ENCODE peak calls at places on chromosomes 4 and X, in six cellular contexts. One of them, this sample, is unnamed.

GRCh38 chr4:161254375-161254774 is 909.4 kb downstream of the FSTL5 start:
- DNase-seq in CD8-positive, alpha-beta memory T cell: no peak
- DNase-seq in mammary epithelial cell: no peak
- DNase-seq in fibroblast of pulmonary artery: no peak
- DNase-seq in epithelial cell of esophagus: peak
- DNase-seq in upper lobe of left lung: no peak
- DNase-seq in this sample: no peak

GRCh38 chr4:84493092-84493850 is 5.8 kb downstream of the NKX6-1 start:
- DNase-seq in CD8-positive, alpha-beta memory T cell: no peak
- DNase-seq in mammary epithelial cell: no peak
- DNase-seq in fibroblast of pulmonary artery: peak
- DNase-seq in epithelial cell of esophagus: no peak
- DNase-seq in upper lobe of left lung: no peak
- DNase-seq in this sample: no peak

GRCh38 chr4:42555828-42556227 is 101.1 kb downstream of the ATP8A1 start:
- DNase-seq in CD8-positive, alpha-beta memory T cell: no peak
- DNase-seq in mammary epithelial cell: peak
- DNase-seq in fibroblast of pulmonary artery: peak
- DNase-seq in epithelial cell of esophagus: peak
- DNase-seq in upper lobe of left lung: no peak
- DNase-seq in this sample: no peak

GRCh38 chr4:182246401-182247205 is 3.4 kb downstream of the TENM3 start:
- DNase-seq in CD8-positive, alpha-beta memory T cell: no peak
- DNase-seq in mammary epithelial cell: peak
- DNase-seq in fibroblast of pulmonary artery: peak
- DNase-seq in epithelial cell of esophagus: peak
- DNase-seq in upper lobe of left lung: no peak
- DNase-seq in this sample: no peak

GRCh38 chr4:100962698-100963097 is 384.6 kb downstream of the PPP3CA start:
- DNase-seq in CD8-positive, alpha-beta memory T cell: no peak
- DNase-seq in mammary epithelial cell: no peak
- DNase-seq in fibroblast of pulmonary artery: no peak
- DNase-seq in epithelial cell of esophagus: no peak
- DNase-seq in upper lobe of left lung: no peak
- DNase-seq in this sample: no peak

GRCh38 chr4:120870279-120870673 is 52.2 kb downstream of the PRDM5 start:
- DNase-seq in CD8-positive, alpha-beta memory T cell: no peak
- DNase-seq in mammary epithelial cell: no peak
- DNase-seq in fibroblast of pulmonary artery: no peak
- DNase-seq in epithelial cell of esophagus: no peak
- DNase-seq in upper lobe of left lung: no peak
- DNase-seq in this sample: no peak

GRCh38 chrX:39508300-39508692 is 589.5 kb downstream of the BCOR start:
- DNase-seq in CD8-positive, alpha-beta memory T cell: no peak
- DNase-seq in mammary epithelial cell: no peak
- DNase-seq in fibroblast of pulmonary artery: no peak
- DNase-seq in epithelial cell of esophagus: no peak
- DNase-seq in upper lobe of left lung: no peak
- DNase-seq in this sample: no peak

GRCh38 chr4:83356899-83357661 is 22.4 kb upstream of the HPSE start:
- DNase-seq in CD8-positive, alpha-beta memory T cell: no peak
- DNase-seq in mammary epithelial cell: peak
- DNase-seq in fibroblast of pulmonary artery: peak
- DNase-seq in epithelial cell of esophagus: peak
- DNase-seq in upper lobe of left lung: no peak
- DNase-seq in this sample: peak

GRCh38 chr4:604131-604530 is 21.2 kb upstream of the PDE6B start:
- DNase-seq in CD8-positive, alpha-beta memory T cell: no peak
- DNase-seq in mammary epithelial cell: no peak
- DNase-seq in fibroblast of pulmonary artery: no peak
- DNase-seq in epithelial cell of esophagus: no peak
- DNase-seq in upper lobe of left lung: no peak
- DNase-seq in this sample: no peak

GRCh38 chr4:74284074-74284473 is 24.2 kb upstream of the EPGN start:
- DNase-seq in CD8-positive, alpha-beta memory T cell: no peak
- DNase-seq in mammary epithelial cell: peak
- DNase-seq in fibroblast of pulmonary artery: peak
- DNase-seq in epithelial cell of esophagus: peak
- DNase-seq in upper lobe of left lung: no peak
- DNase-seq in this sample: peak

GRCh38 chr4:188127157-188127874 is 11.9 kb upstream of the TRIML1 start:
- DNase-seq in CD8-positive, alpha-beta memory T cell: no peak
- DNase-seq in mammary epithelial cell: peak
- DNase-seq in fibroblast of pulmonary artery: peak
- DNase-seq in epithelial cell of esophagus: peak
- DNase-seq in upper lobe of left lung: no peak
- DNase-seq in this sample: peak

GRCh38 chr4:105474110-105474518 is 252 bp upstream of the PPA2 start:
- DNase-seq in CD8-positive, alpha-beta memory T cell: no peak
- DNase-seq in mammary epithelial cell: peak
- DNase-seq in fibroblast of pulmonary artery: peak
- DNase-seq in epithelial cell of esophagus: peak
- DNase-seq in upper lobe of left lung: peak
- DNase-seq in this sample: no peak

GRCh38 chr4:105472871-105473339 is 957 bp downstream of the PPA2 start:
- DNase-seq in CD8-positive, alpha-beta memory T cell: no peak
- DNase-seq in mammary epithelial cell: no peak
- DNase-seq in fibroblast of pulmonary artery: no peak
- DNase-seq in epithelial cell of esophagus: peak
- DNase-seq in upper lobe of left lung: no peak
- DNase-seq in this sample: no peak

GRCh38 chr4:105473340-105474109 is at the start of gene PPA2:
- DNase-seq in CD8-positive, alpha-beta memory T cell: peak
- DNase-seq in mammary epithelial cell: peak
- DNase-seq in fibroblast of pulmonary artery: peak
- DNase-seq in epithelial cell of esophagus: peak
- DNase-seq in upper lobe of left lung: peak
- DNase-seq in this sample: peak

GRCh38 chr4:105466580-105466979 is 7.3 kb downstream of the PPA2 start:
- DNase-seq in CD8-positive, alpha-beta memory T cell: no peak
- DNase-seq in mammary epithelial cell: no peak
- DNase-seq in fibroblast of pulmonary artery: no peak
- DNase-seq in epithelial cell of esophagus: no peak
- DNase-seq in upper lobe of left lung: no peak
- DNase-seq in this sample: no peak

GRCh38 chr4:105471566-105472176 is 2.2 kb downstream of the PPA2 start:
- DNase-seq in CD8-positive, alpha-beta memory T cell: peak
- DNase-seq in mammary epithelial cell: peak
- DNase-seq in fibroblast of pulmonary artery: peak
- DNase-seq in epithelial cell of esophagus: peak
- DNase-seq in upper lobe of left lung: peak
- DNase-seq in this sample: no peak
- H3K4me3 ChIP-seq in CD8-positive, alpha-beta memory T cell: peak
- H3K4me3 ChIP-seq in mammary epithelial cell: peak
- H3K4me3 ChIP-seq in fibroblast of pulmonary artery: peak
- H3K4me3 ChIP-seq in epithelial cell of esophagus: peak
- H3K4me3 ChIP-seq in upper lobe of left lung: peak
- H3K4me3 ChIP-seq in this sample: peak

DNA sequence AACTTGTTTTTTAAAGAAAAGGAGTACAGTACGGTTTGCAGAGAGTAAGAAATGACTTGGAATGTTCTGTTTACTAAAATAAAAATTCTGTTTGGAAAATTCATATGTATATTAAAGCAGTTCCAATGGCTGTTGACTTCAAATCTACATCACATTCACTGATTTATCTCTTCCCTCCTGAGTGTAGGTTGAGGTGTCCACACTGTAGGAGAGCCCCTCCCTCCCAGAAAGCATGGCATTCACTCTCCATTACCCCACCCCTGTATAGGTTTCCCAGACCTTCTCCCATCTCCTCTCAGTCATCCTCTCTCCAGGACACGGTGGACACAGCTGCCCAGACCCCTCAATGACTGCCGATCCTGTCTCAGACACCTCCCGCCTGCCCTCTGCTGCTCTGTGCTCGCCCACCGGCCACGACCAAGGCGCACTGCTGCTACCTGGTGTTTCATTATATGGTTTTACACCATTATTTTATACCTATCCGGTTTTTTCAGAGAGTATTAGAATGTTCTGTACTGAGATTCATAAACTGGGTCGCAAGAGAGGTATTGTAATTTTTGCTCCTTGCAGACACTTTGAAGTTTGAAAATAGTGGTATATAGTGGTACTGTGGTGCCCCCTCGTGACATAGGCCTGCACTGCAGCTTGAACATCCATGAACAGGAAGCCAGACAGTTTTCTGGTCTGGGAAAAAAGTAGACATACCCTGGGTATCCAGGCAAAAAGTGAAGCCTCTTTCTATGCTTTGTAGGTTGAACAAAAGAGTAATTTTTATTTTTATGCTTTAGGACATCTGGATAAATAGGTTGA is 38.8 kb upstream of the BEX4 start:
- DNase-seq in CD8-positive, alpha-beta memory T cell: peak
- DNase-seq in mammary epithelial cell: peak
- DNase-seq in fibroblast of pulmonary artery: peak
- DNase-seq in epithelial cell of esophagus: peak
- DNase-seq in upper lobe of left lung: peak
- DNase-seq in this sample: no peak
- H3K4me3 ChIP-seq in CD8-positive, alpha-beta memory T cell: no peak
- H3K4me3 ChIP-seq in mammary epithelial cell: peak
- H3K4me3 ChIP-seq in fibroblast of pulmonary artery: peak
- H3K4me3 ChIP-seq in epithelial cell of esophagus: no peak
- H3K4me3 ChIP-seq in upper lobe of left lung: no peak
- H3K4me3 ChIP-seq in this sample: peak

GRCh38 chr4:124743711-124744110 is 31.2 kb upstream of the ANKRD50 start:
- DNase-seq in CD8-positive, alpha-beta memory T cell: no peak
- DNase-seq in mammary epithelial cell: no peak
- DNase-seq in fibroblast of pulmonary artery: no peak
- DNase-seq in epithelial cell of esophagus: no peak
- DNase-seq in upper lobe of left lung: no peak
- DNase-seq in this sample: no peak

GRCh38 chr4:124748965-124749364 is 36.4 kb upstream of the ANKRD50 start:
- DNase-seq in CD8-positive, alpha-beta memory T cell: no peak
- DNase-seq in mammary epithelial cell: no peak
- DNase-seq in fibroblast of pulmonary artery: no peak
- DNase-seq in epithelial cell of esophagus: no peak
- DNase-seq in upper lobe of left lung: no peak
- DNase-seq in this sample: no peak

DNA sequence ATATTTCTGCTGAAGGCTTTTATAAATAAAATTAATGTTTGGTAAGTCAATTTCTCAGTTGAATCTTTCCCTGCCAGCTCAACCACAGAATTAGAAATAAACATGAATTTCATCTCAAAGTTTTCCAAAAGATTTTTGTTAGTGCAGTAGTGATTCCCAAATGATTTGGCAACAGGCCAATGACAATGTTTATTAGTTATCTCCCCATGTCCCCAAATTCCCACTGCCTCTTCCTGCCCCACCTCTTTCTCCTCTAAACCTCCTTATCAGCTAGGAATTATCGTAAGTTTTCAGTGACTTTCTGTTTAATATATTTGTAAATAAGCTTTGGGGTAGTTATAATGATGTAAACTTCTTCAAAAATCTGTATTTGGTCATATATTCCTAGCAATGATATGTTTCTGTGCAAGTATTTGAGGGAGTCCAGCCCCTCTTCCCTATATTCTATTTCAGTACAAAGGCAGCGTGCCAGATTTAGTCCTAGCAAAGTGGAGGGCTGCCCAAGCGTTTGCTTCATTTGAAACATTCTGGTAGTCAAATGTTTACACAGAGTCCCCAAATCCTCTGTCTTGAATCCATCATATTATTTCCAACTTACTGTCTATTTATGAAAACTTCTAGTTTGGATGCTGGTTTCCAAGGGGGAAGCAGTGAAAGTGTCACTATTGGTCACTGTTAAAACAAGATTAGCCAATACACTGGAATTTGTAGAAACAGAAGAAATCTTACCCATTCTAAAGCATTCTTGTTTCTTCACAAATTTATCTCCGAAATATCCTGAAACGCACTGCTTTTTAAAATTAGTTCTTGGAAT is 33.7 kb upstream of the ANKRD50 start:
- DNase-seq in CD8-positive, alpha-beta memory T cell: no peak
- DNase-seq in mammary epithelial cell: no peak
- DNase-seq in fibroblast of pulmonary artery: peak
- DNase-seq in epithelial cell of esophagus: no peak
- DNase-seq in upper lobe of left lung: no peak
- DNase-seq in this sample: no peak
- H3K4me3 ChIP-seq in CD8-positive, alpha-beta memory T cell: no peak
- H3K4me3 ChIP-seq in mammary epithelial cell: no peak
- H3K4me3 ChIP-seq in fibroblast of pulmonary artery: peak
- H3K4me3 ChIP-seq in epithelial cell of esophagus: no peak
- H3K4me3 ChIP-seq in upper lobe of left lung: peak
- H3K4me3 ChIP-seq in this sample: no peak

GRCh38 chr4:46491455-46491854 is 101.5 kb upstream of the GABRA2 start:
- DNase-seq in CD8-positive, alpha-beta memory T cell: no peak
- DNase-seq in mammary epithelial cell: no peak
- DNase-seq in fibroblast of pulmonary artery: no peak
- DNase-seq in epithelial cell of esophagus: no peak
- DNase-seq in upper lobe of left lung: no peak
- DNase-seq in this sample: no peak
- H3K4me3 ChIP-seq in CD8-positive, alpha-beta memory T cell: no peak
- H3K4me3 ChIP-seq in mammary epithelial cell: no peak
- H3K4me3 ChIP-seq in fibroblast of pulmonary artery: no peak
- H3K4me3 ChIP-seq in epithelial cell of esophagus: no peak
- H3K4me3 ChIP-seq in upper lobe of left lung: no peak
- H3K4me3 ChIP-seq in this sample: no peak

GRCh38 chr4:70182517-70183167 is 12.9 kb upstream of the ODAM start:
- DNase-seq in CD8-positive, alpha-beta memory T cell: no peak
- DNase-seq in mammary epithelial cell: no peak
- DNase-seq in fibroblast of pulmonary artery: no peak
- DNase-seq in epithelial cell of esophagus: no peak
- DNase-seq in upper lobe of left lung: no peak
- DNase-seq in this sample: no peak
- H3K4me3 ChIP-seq in CD8-positive, alpha-beta memory T cell: no peak
- H3K4me3 ChIP-seq in mammary epithelial cell: no peak
- H3K4me3 ChIP-seq in fibroblast of pulmonary artery: no peak
- H3K4me3 ChIP-seq in epithelial cell of esophagus: no peak
- H3K4me3 ChIP-seq in upper lobe of left lung: no peak
- H3K4me3 ChIP-seq in this sample: no peak

GRCh38 chrX:14028473-14028872 is 1.2 kb downstream of the GEMIN8 start:
- DNase-seq in CD8-positive, alpha-beta memory T cell: no peak
- DNase-seq in mammary epithelial cell: no peak
- DNase-seq in fibroblast of pulmonary artery: no peak
- DNase-seq in epithelial cell of esophagus: no peak
- DNase-seq in upper lobe of left lung: no peak
- DNase-seq in this sample: no peak

GRCh38 chrX:14029039-14029424 is 660 bp downstream of the GEMIN8 start:
- DNase-seq in CD8-positive, alpha-beta memory T cell: no peak
- DNase-seq in mammary epithelial cell: peak
- DNase-seq in fibroblast of pulmonary artery: no peak
- DNase-seq in epithelial cell of esophagus: no peak
- DNase-seq in upper lobe of left lung: no peak
- DNase-seq in this sample: no peak

GRCh38 chrX:14026121-14026520 is 3.6 kb downstream of the GEMIN8 start:
- DNase-seq in CD8-positive, alpha-beta memory T cell: no peak
- DNase-seq in mammary epithelial cell: no peak
- DNase-seq in fibroblast of pulmonary artery: no peak
- DNase-seq in epithelial cell of esophagus: no peak
- DNase-seq in upper lobe of left lung: no peak
- DNase-seq in this sample: no peak

GRCh38 chrX:14027511-14028019 is 2.1 kb downstream of the GEMIN8 start:
- DNase-seq in CD8-positive, alpha-beta memory T cell: no peak
- DNase-seq in mammary epithelial cell: peak
- DNase-seq in fibroblast of pulmonary artery: peak
- DNase-seq in epithelial cell of esophagus: peak
- DNase-seq in upper lobe of left lung: no peak
- DNase-seq in this sample: peak

DNA sequence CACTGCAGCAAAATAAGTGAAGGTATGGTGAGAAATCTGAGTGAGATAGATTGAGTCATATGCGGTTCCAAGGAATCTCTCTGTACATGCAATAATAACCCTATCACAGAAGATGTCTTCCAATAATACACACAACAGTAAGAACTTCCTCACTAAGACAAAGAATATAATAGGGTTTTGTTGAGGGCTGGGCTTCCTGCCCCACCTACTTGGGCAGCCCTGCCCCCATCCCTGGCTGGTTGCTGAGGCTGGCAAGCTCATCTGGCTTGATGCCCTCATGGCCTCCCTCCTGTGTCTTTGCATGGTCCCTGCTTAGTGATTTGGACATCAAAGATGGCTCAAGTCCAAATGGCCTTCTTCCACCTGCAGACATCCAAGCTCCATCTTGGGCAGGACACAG is 2.7 kb downstream of the GEMIN8 start:
- DNase-seq in CD8-positive, alpha-beta memory T cell: no peak
- DNase-seq in mammary epithelial cell: peak
- DNase-seq in fibroblast of pulmonary artery: peak
- DNase-seq in epithelial cell of esophagus: peak
- DNase-seq in upper lobe of left lung: no peak
- DNase-seq in this sample: no peak
- H3K4me3 ChIP-seq in CD8-positive, alpha-beta memory T cell: no peak
- H3K4me3 ChIP-seq in mammary epithelial cell: no peak
- H3K4me3 ChIP-seq in fibroblast of pulmonary artery: no peak
- H3K4me3 ChIP-seq in epithelial cell of esophagus: no peak
- H3K4me3 ChIP-seq in upper lobe of left lung: no peak
- H3K4me3 ChIP-seq in this sample: no peak